ENCODE peak calls at places on chromosome 3, in seven cellular contexts. One of them, this sample, is unnamed. For H3K9me3, the result is how much of the 10 kb centered on the place peaks cover.

GRCh38 chr3:194275721-194276120 is 75.4 kb downstream of the CPN2 start:
- DNase-seq in GM12878: no peak
- DNase-seq in HCT116: no peak
- DNase-seq in HepG2: no peak
- DNase-seq in H1: no peak
- DNase-seq in SK-N-SH: no peak
- DNase-seq in K562: no peak
- DNase-seq in this sample: no peak

GRCh38 chr3:42369304-42369703 is 41.1 kb downstream of the LYZL4 start:
- DNase-seq in GM12878: no peak
- DNase-seq in HCT116: no peak
- DNase-seq in HepG2: no peak
- DNase-seq in H1: no peak
- DNase-seq in SK-N-SH: no peak
- DNase-seq in K562: no peak
- DNase-seq in this sample: peak

GRCh38 chr3:34889641-34890040 is 749.7 kb upstream of the ARPP21 start:
- DNase-seq in GM12878: no peak
- DNase-seq in HCT116: no peak
- DNase-seq in HepG2: no peak
- DNase-seq in H1: no peak
- DNase-seq in SK-N-SH: no peak
- DNase-seq in K562: no peak
- DNase-seq in this sample: peak

GRCh38 chr3:52358362-52358940 is 42.3 kb downstream of the DNAH1 start:
- DNase-seq in GM12878: no peak
- DNase-seq in HCT116: no peak
- DNase-seq in HepG2: no peak
- DNase-seq in H1: no peak
- DNase-seq in SK-N-SH: no peak
- DNase-seq in K562: no peak
- DNase-seq in this sample: no peak

GRCh38 chr3:195249858-195250464 is 21.0 kb downstream of the XXYLT1 start:
- DNase-seq in GM12878: no peak
- DNase-seq in HCT116: no peak
- DNase-seq in HepG2: no peak
- DNase-seq in H1: peak
- DNase-seq in SK-N-SH: no peak
- DNase-seq in K562: no peak
- DNase-seq in this sample: no peak

GRCh38 chr3:85161544-85161943 is 202.8 kb downstream of the CADM2 start:
- DNase-seq in GM12878: no peak
- DNase-seq in HCT116: no peak
- DNase-seq in HepG2: peak
- DNase-seq in H1: no peak
- DNase-seq in SK-N-SH: no peak
- DNase-seq in K562: no peak
- DNase-seq in this sample: no peak

GRCh38 chr3:186566772-186567071 is 417 bp downstream of the TBCCD1 start:
- DNase-seq in GM12878: no peak
- DNase-seq in HCT116: no peak
- DNase-seq in HepG2: no peak
- DNase-seq in H1: no peak
- DNase-seq in SK-N-SH: no peak
- DNase-seq in K562: no peak
- DNase-seq in this sample: no peak

GRCh38 chr3:194806991-194807685 is 121.5 kb downstream of the FAM43A start:
- DNase-seq in GM12878: no peak
- DNase-seq in HCT116: no peak
- DNase-seq in HepG2: no peak
- DNase-seq in H1: no peak
- DNase-seq in SK-N-SH: no peak
- DNase-seq in K562: no peak
- DNase-seq in this sample: no peak

GRCh38 chr3:38084019-38084968 is 45.3 kb downstream of the DLEC1 start:
- DNase-seq in GM12878: no peak
- DNase-seq in HCT116: no peak
- DNase-seq in HepG2: peak
- DNase-seq in H1: no peak
- DNase-seq in SK-N-SH: peak
- DNase-seq in K562: peak
- DNase-seq in this sample: no peak

GRCh38 chr3:52077376-52077775 is 21.0 kb upstream of the DUSP7 start:
- DNase-seq in GM12878: no peak
- DNase-seq in HCT116: no peak
- DNase-seq in HepG2: no peak
- DNase-seq in H1: no peak
- DNase-seq in SK-N-SH: no peak
- DNase-seq in K562: no peak
- DNase-seq in this sample: no peak

GRCh38 chr3:76554717-76555116 is 485.2 kb upstream of the ROBO2 start:
- DNase-seq in GM12878: no peak
- DNase-seq in HCT116: no peak
- DNase-seq in HepG2: no peak
- DNase-seq in H1: no peak
- DNase-seq in SK-N-SH: peak
- DNase-seq in K562: no peak
- DNase-seq in this sample: no peak

GRCh38 chr3:123158330-123158729 is 43.4 kb upstream of the SEC22A start:
- DNase-seq in GM12878: no peak
- DNase-seq in HCT116: no peak
- DNase-seq in HepG2: no peak
- DNase-seq in H1: peak
- DNase-seq in SK-N-SH: peak
- DNase-seq in K562: no peak
- DNase-seq in this sample: no peak

GRCh38 chr3:148513066-148513671 is 184.5 kb upstream of the AGTR1 start:
- DNase-seq in GM12878: no peak
- DNase-seq in HCT116: no peak
- DNase-seq in HepG2: no peak
- DNase-seq in H1: no peak
- DNase-seq in SK-N-SH: no peak
- DNase-seq in K562: no peak
- DNase-seq in this sample: no peak

GRCh38 chr3:134228035-134228434 is 22.6 kb downstream of the RYK start:
- DNase-seq in GM12878: no peak
- DNase-seq in HCT116: no peak
- DNase-seq in HepG2: no peak
- DNase-seq in H1: no peak
- DNase-seq in SK-N-SH: no peak
- DNase-seq in K562: no peak
- DNase-seq in this sample: no peak

GRCh38 chr3:44396200-44397171 is 57.9 kb downstream of the TCAIM start:
- DNase-seq in GM12878: no peak
- DNase-seq in HCT116: no peak
- DNase-seq in HepG2: no peak
- DNase-seq in H1: no peak
- DNase-seq in SK-N-SH: no peak
- DNase-seq in K562: no peak
- DNase-seq in this sample: no peak

GRCh38 chr3:108182339-108182738 is 39.9 kb downstream of the IFT57 start:
- DNase-seq in GM12878: no peak
- DNase-seq in HCT116: no peak
- DNase-seq in HepG2: no peak
- DNase-seq in H1: no peak
- DNase-seq in SK-N-SH: no peak
- DNase-seq in K562: no peak
- DNase-seq in this sample: no peak

GRCh38 chr3:194395767-194396527 is 3.1 kb downstream of the GP5 start:
- DNase-seq in GM12878: no peak
- DNase-seq in HCT116: no peak
- DNase-seq in HepG2: peak
- DNase-seq in H1: peak
- DNase-seq in SK-N-SH: no peak
- DNase-seq in K562: peak
- DNase-seq in this sample: no peak

GRCh38 chr3:43755511-43756200 is 64.9 kb downstream of the ABHD5 start:
- DNase-seq in GM12878: no peak
- DNase-seq in HCT116: no peak
- DNase-seq in HepG2: no peak
- DNase-seq in H1: no peak
- DNase-seq in SK-N-SH: no peak
- DNase-seq in K562: no peak
- DNase-seq in this sample: peak

GRCh38 chr3:136893848-136894443 is 31.9 kb downstream of the NCK1 start:
- DNase-seq in GM12878: no peak
- DNase-seq in HCT116: no peak
- DNase-seq in HepG2: peak
- DNase-seq in H1: no peak
- DNase-seq in SK-N-SH: no peak
- DNase-seq in K562: no peak
- DNase-seq in this sample: peak

GRCh38 chr3:142500211-142500610 is 52.4 kb upstream of the XRN1 start:
- DNase-seq in GM12878: no peak
- DNase-seq in HCT116: no peak
- DNase-seq in HepG2: no peak
- DNase-seq in H1: no peak
- DNase-seq in SK-N-SH: no peak
- DNase-seq in K562: no peak
- DNase-seq in this sample: no peak

GRCh38 chr3:129602730-129603560 is 3.5 kb downstream of the PLXND1 start:
- DNase-seq in GM12878: no peak
- DNase-seq in HCT116: no peak
- DNase-seq in HepG2: peak
- DNase-seq in H1: no peak
- DNase-seq in SK-N-SH: no peak
- DNase-seq in K562: peak
- DNase-seq in this sample: no peak

DNA sequence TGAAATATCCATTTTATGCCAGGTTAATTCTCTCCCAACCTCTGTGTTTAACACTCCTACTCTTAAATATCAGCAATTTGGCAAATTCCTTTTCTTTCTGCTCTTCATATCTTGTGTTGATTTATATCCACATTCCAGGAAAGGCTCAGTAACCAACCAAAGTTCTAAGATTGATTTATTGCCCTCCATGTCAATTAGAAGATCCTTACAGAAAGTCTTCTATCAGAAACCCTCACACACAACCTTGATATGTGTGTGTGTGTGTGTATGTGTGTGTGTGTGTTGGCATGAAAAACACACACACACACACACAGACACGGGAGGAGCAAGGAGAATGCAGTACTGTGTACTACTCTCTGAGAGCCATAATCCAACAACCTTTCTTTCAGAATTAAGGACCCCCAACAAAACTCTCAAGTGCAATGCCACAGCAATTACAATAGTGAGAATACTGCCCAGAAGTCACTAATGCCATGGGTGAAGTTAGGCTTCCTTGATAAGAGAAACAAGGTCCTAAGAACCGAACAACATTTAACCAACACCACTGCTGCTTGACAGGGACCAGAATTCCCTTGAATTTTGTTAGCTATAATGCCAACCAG is 1.1 kb downstream of the LSAMP start:
- DNase-seq in GM12878: no peak
- DNase-seq in HCT116: no peak
- DNase-seq in HepG2: no peak
- DNase-seq in H1: no peak
- DNase-seq in SK-N-SH: no peak
- DNase-seq in K562: no peak
- DNase-seq in this sample: no peak
- TF ChIP-seq YY1 in GM12878: no peak
- TF ChIP-seq YY1 in HCT116: no peak
- TF ChIP-seq YY1 in HepG2: no peak
- TF ChIP-seq YY1 in H1: no peak
- TF ChIP-seq YY1 in SK-N-SH: no peak
- TF ChIP-seq YY1 in K562: no peak
- TF ChIP-seq YY1 in this sample: no peak

DNA sequence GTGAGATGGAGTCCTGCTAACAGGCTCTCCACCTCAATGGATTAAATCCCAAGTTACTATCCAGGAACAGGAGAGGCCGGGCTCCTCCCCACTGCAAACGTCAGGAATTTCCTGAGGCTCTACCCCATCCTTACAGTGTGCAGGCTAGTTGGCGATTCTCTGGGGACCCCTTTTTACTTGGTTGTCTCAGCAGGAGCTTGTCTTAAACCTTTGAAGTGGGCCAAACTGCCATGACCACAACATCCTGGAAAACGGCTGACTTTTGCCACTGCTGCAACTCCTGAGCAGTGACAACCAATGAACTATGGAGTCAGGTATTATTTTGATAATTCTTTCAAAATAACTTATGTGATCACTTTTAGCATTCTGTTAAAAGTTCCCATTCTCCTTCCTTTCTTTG is 440.9 kb upstream of the CCDC54 start:
- DNase-seq in GM12878: no peak
- DNase-seq in HCT116: no peak
- DNase-seq in HepG2: no peak
- DNase-seq in H1: no peak
- DNase-seq in SK-N-SH: no peak
- DNase-seq in K562: no peak
- DNase-seq in this sample: no peak
- H3K9me3 ChIP-seq in GM12878: under half
- H3K9me3 ChIP-seq in HCT116: under half
- H3K9me3 ChIP-seq in HepG2: under half
- H3K9me3 ChIP-seq in H1: under half
- H3K9me3 ChIP-seq in SK-N-SH: under half
- H3K9me3 ChIP-seq in K562: under half
- H3K9me3 ChIP-seq in this sample: under half

DNA sequence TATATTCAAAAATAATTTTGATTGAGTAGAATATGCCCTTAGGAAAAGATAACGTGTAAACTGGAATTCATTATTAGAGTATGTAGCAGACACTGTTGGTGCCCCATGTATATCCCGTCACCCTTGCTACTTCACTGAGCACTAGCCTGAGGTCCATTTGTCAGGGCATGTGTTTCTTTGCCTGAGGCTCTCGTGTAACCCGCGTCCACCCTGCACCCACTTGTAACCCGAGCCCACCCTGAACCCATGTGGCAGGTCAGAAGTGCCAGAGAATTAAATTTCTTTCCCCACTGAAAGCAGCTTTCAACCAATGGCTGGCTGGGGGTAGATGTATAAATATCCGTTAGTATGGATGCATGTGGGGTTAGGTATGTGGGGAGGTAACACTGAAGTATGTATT is 474.2 kb upstream of the ZNF385D start:
- DNase-seq in GM12878: no peak
- DNase-seq in HCT116: no peak
- DNase-seq in HepG2: no peak
- DNase-seq in H1: no peak
- DNase-seq in SK-N-SH: no peak
- DNase-seq in K562: no peak
- DNase-seq in this sample: no peak
- TF ChIP-seq YY1 in GM12878: no peak
- TF ChIP-seq YY1 in HCT116: no peak
- TF ChIP-seq YY1 in HepG2: no peak
- TF ChIP-seq YY1 in H1: no peak
- TF ChIP-seq YY1 in SK-N-SH: no peak
- TF ChIP-seq YY1 in K562: no peak
- TF ChIP-seq YY1 in this sample: no peak

DNA sequence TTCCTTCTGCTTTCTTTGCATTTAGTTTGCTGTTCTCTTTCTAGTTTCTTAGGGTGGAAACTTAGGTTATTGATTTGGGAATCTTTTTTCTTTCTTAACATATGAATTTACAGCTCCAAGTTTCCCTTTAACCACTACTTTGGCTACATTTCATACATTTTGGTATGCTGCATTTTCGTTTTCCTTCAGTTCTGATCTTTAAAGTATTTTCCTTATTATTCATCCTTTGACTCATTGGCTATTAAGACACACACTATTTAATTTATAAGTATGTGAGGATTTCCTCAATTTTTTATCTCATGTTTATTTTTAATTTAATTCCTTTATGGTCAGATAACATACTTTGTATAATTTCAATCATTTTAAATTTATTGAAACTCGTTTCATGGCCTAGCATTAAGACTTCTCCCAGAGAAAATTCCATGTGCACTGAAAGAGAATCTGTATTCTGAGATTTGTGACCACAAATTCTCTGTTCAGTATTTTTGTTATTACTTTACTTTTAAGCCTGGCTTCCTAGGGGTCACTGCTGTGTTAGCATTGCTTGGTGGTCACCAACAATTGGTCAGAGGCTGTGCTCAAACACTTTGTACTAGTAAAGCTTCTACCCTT is 87.7 kb downstream of the CFAP20DC start:
- DNase-seq in GM12878: no peak
- DNase-seq in HCT116: no peak
- DNase-seq in HepG2: no peak
- DNase-seq in H1: no peak
- DNase-seq in SK-N-SH: no peak
- DNase-seq in K562: no peak
- DNase-seq in this sample: no peak
- H3K9me3 ChIP-seq in GM12878: under half
- H3K9me3 ChIP-seq in HCT116: under half
- H3K9me3 ChIP-seq in HepG2: under half
- H3K9me3 ChIP-seq in H1: under half
- H3K9me3 ChIP-seq in SK-N-SH: under half
- H3K9me3 ChIP-seq in K562: under half
- H3K9me3 ChIP-seq in this sample: under half

This sample was measured in NT2/D1.